ENCODE peak calls at places on chromosome 9, in six cellular contexts. One of them, this sample, is unnamed.

GRCh38 chr9:631596-631995 is 209.9 kb upstream of the DMRT1 start:
- DNase-seq in SK-N-SH: no peak
- DNase-seq in GM12878: no peak
- DNase-seq in HCT116: no peak
- DNase-seq in H1: no peak
- DNase-seq in HepG2: no peak
- DNase-seq in this sample: no peak

GRCh38 chr9:34990908-34991832 is 1.6 kb downstream of the DNAJB5 start:
- DNase-seq in SK-N-SH: no peak
- DNase-seq in GM12878: no peak
- DNase-seq in HCT116: no peak
- DNase-seq in H1: no peak
- DNase-seq in HepG2: no peak
- DNase-seq in this sample: no peak

GRCh38 chr9:37693265-37693664 is 42.5 kb downstream of the FRMPD1 start:
- DNase-seq in SK-N-SH: no peak
- DNase-seq in GM12878: no peak
- DNase-seq in HCT116: no peak
- DNase-seq in H1: no peak
- DNase-seq in HepG2: no peak
- DNase-seq in this sample: no peak

GRCh38 chr9:16321461-16322119 is 548.9 kb downstream of the BNC2 start:
- DNase-seq in SK-N-SH: peak; percentile 43
- DNase-seq in GM12878: no peak
- DNase-seq in HCT116: no peak
- DNase-seq in H1: no peak
- DNase-seq in HepG2: no peak
- DNase-seq in this sample: no peak

GRCh38 chr9:35594471-35594870 is 10.6 kb upstream of the TESK1 start:
- DNase-seq in SK-N-SH: no peak
- DNase-seq in GM12878: no peak
- DNase-seq in HCT116: no peak
- DNase-seq in H1: no peak
- DNase-seq in HepG2: no peak
- DNase-seq in this sample: no peak

GRCh38 chr9:4894076-4894475 is 91.0 kb upstream of the JAK2 start:
- DNase-seq in SK-N-SH: no peak
- DNase-seq in GM12878: no peak
- DNase-seq in HCT116: no peak
- DNase-seq in H1: no peak
- DNase-seq in HepG2: no peak
- DNase-seq in this sample: no peak

GRCh38 chr9:96130970-96131369 is 171.0 kb downstream of the HSD17B3 start:
- DNase-seq in SK-N-SH: no peak
- DNase-seq in GM12878: no peak
- DNase-seq in HCT116: no peak
- DNase-seq in H1: no peak
- DNase-seq in HepG2: no peak
- DNase-seq in this sample: no peak

GRCh38 chr9:107158321-107158720 is 124.8 kb upstream of the RAD23B start:
- DNase-seq in SK-N-SH: peak; percentile 34
- DNase-seq in GM12878: no peak
- DNase-seq in HCT116: peak; percentile 51
- DNase-seq in H1: peak; percentile 47
- DNase-seq in HepG2: peak; percentile 35
- DNase-seq in this sample: no peak

GRCh38 chr9:112338561-112338960 is 5.1 kb upstream of the PTBP3 start:
- DNase-seq in SK-N-SH: no peak
- DNase-seq in GM12878: no peak
- DNase-seq in HCT116: peak; percentile 66
- DNase-seq in H1: no peak
- DNase-seq in HepG2: no peak
- DNase-seq in this sample: no peak

GRCh38 chr9:98610196-98610595 is 98.5 kb downstream of the GABBR2 start:
- DNase-seq in SK-N-SH: no peak
- DNase-seq in GM12878: no peak
- DNase-seq in HCT116: no peak
- DNase-seq in H1: no peak
- DNase-seq in HepG2: no peak
- DNase-seq in this sample: no peak

GRCh38 chr9:105171589-105171988 is 72.9 kb upstream of the SLC44A1 start:
- DNase-seq in SK-N-SH: no peak
- DNase-seq in GM12878: no peak
- DNase-seq in HCT116: no peak
- DNase-seq in H1: no peak
- DNase-seq in HepG2: no peak
- DNase-seq in this sample: no peak

GRCh38 chr9:95373069-95373681 is 55.7 kb upstream of the FANCC start:
- DNase-seq in SK-N-SH: peak; percentile 75
- DNase-seq in GM12878: no peak
- DNase-seq in HCT116: no peak
- DNase-seq in H1: peak; percentile 35
- DNase-seq in HepG2: no peak
- DNase-seq in this sample: no peak

GRCh38 chr9:97849980-97850379 is 3.0 kb upstream of the FOXE1 start:
- DNase-seq in SK-N-SH: no peak
- DNase-seq in GM12878: no peak
- DNase-seq in HCT116: no peak
- DNase-seq in H1: no peak
- DNase-seq in HepG2: no peak
- DNase-seq in this sample: no peak

DNA sequence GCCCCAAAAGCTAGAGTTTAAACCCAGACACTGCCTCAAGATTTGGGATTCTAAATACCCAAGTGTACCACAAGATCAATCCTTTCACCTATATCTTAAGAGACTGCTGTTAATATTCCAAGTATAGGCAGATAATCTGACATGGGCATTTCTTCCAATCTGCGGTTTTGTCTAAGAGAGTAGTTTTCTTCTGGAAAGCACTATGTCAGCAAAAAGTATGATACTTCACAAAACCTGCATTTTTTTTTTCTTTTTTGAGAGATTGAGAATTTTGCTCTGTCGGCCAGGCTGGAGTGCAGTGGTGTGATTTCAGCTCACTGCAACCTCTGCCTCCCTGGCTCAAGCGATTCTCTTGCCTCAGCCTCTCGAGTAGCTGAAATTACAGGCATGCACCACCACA is 190.7 kb upstream of the TYRP1 start:
- DNase-seq in SK-N-SH: no peak
- DNase-seq in GM12878: no peak
- DNase-seq in HCT116: no peak
- DNase-seq in H1: no peak
- DNase-seq in HepG2: no peak
- DNase-seq in this sample: no peak
- TF ChIP-seq YY1 in SK-N-SH: no peak
- TF ChIP-seq YY1 in GM12878: no peak
- TF ChIP-seq YY1 in HCT116: no peak
- TF ChIP-seq YY1 in H1: no peak
- TF ChIP-seq YY1 in HepG2: no peak
- TF ChIP-seq YY1 in this sample: no peak

DNA sequence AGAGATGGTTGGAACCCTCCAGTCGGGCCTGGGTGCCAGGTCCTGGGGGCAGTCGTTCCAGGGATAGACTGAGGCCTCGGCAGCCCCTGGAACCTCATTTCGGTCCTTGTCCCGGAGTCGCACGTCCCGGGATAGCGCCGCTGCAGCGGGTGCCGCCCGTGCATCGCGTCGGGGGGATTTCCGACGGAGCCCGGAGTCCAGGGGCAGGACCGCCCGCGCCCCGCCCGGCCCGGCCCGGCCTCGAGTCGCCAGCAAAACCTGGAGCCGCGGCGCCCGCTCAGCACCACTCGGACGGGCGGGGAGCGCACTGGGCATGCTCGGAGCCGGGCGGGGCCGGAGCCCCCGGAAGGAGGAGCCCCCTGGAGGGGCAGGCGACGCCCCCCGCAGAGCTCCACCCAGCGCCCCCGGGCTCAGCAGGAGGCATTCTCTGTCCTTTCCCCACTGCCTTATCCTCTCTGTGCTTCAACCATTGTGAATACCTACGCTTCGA is 1.6 kb upstream of the PTPN3 start:
- DNase-seq in SK-N-SH: peak; percentile 81
- DNase-seq in GM12878: no peak
- DNase-seq in HCT116: no peak
- DNase-seq in H1: peak; percentile 80
- DNase-seq in HepG2: peak; percentile 45
- DNase-seq in this sample: no peak
- TF ChIP-seq YY1 in SK-N-SH: no peak
- TF ChIP-seq YY1 in GM12878: no peak
- TF ChIP-seq YY1 in HCT116: peak; percentile 66
- TF ChIP-seq YY1 in H1: no peak
- TF ChIP-seq YY1 in HepG2: peak; percentile 68
- TF ChIP-seq YY1 in this sample: no peak

DNA sequence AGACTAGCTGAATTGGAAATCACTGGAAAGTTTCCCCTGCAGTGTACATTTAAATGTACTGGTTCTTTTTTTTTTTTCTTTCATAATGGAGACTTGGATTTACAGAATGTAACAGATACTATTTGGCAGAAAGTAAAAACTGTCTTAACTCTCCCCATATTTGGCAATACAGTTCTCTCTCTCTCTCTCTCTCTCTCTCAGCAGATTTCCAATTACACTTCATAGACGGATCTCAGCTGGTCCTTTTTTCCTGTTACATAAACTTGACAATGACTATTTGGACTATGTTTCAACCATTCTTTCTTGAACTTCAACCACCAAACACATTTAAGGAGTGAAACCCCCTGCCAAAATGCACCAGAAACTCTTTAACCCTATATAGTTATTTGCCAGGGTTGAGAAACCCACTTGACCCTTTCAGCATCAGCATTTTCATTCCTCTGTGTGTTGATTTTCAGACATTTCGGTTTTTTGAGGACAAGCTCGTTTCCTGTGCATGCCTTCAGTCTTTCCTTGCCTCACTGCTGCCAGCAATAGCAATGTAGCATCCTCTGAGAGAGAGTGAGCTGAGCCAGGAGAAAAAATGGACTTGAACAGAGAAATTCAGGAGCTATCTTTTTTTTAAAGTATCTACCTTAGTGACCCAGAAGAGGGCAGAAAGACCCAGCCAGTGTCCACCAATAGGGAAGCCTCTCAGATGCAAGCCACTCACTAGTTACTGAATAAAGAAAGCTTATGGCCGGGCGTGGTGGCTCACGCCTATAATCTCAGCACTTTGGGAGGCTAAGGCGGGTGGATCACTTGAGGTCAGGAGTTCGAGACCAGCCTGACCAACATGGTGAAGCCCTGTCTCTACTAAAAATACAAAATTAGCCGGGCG is 26.0 kb upstream of the GNA14 start:
- DNase-seq in SK-N-SH: no peak
- DNase-seq in GM12878: no peak
- DNase-seq in HCT116: no peak
- DNase-seq in H1: peak; percentile 42
- DNase-seq in HepG2: peak; percentile 16
- DNase-seq in this sample: no peak
- TF ChIP-seq YY1 in SK-N-SH: no peak
- TF ChIP-seq YY1 in GM12878: no peak
- TF ChIP-seq YY1 in HCT116: no peak
- TF ChIP-seq YY1 in H1: no peak
- TF ChIP-seq YY1 in HepG2: no peak
- TF ChIP-seq YY1 in this sample: no peak

DNA sequence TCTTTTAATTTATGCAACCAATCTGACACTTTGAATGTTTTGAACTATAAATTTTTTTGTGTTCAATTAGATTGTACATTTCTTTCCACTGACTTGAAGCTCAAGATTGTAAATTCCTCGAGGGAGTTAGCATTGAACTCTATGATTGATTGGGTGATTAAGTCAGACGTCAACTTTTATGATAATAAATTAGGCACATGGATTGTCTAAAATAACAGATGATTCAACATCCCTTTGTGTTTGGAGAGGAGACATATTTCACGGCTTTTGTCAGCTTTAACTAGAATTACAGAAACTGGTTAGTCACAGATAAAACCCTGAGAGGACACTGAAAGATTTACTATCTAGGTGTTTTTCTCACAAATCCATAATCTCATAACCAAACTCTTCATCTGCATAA is 32.7 kb upstream of the TXNDC8 start:
- DNase-seq in SK-N-SH: no peak
- DNase-seq in GM12878: no peak
- DNase-seq in HCT116: no peak
- DNase-seq in H1: no peak
- DNase-seq in HepG2: no peak
- DNase-seq in this sample: no peak
- TF ChIP-seq YY1 in SK-N-SH: no peak
- TF ChIP-seq YY1 in GM12878: no peak
- TF ChIP-seq YY1 in HCT116: no peak
- TF ChIP-seq YY1 in H1: no peak
- TF ChIP-seq YY1 in HepG2: no peak
- TF ChIP-seq YY1 in this sample: no peak

GRCh38 chr9:135212961-135213360 is 125.5 kb downstream of the OLFM1 start:
- DNase-seq in SK-N-SH: no peak
- DNase-seq in GM12878: no peak
- DNase-seq in HCT116: no peak
- DNase-seq in H1: no peak
- DNase-seq in HepG2: no peak
- DNase-seq in this sample: no peak
- TF ChIP-seq YY1 in SK-N-SH: no peak
- TF ChIP-seq YY1 in GM12878: no peak
- TF ChIP-seq YY1 in HCT116: no peak
- TF ChIP-seq YY1 in H1: no peak
- TF ChIP-seq YY1 in HepG2: no peak
- TF ChIP-seq YY1 in this sample: no peak